ENCODE peak calls at places on chromosomes 1 and 21, in nine cellular contexts. One of them, this sample, is unnamed. For H3K4me1, the result is how much of the 10 kb centered on the place peaks cover.

GRCh38 chr1:183593356-183593755 is 3.1 kb upstream of the NCF2 start:
- DNase-seq in suprapubic skin: no peak
- DNase-seq in stomach: no peak
- DNase-seq in tibial nerve: no peak
- DNase-seq in A549: no peak
- DNase-seq in transverse colon: peak
- DNase-seq in thyroid gland: no peak
- DNase-seq in right lobe of liver: no peak
- DNase-seq in breast epithelium: no peak
- DNase-seq in this sample: peak

GRCh38 chr1:175208773-175209492 is 16.4 kb upstream of the KIAA0040 start:
- DNase-seq in suprapubic skin: no peak
- DNase-seq in stomach: no peak
- DNase-seq in tibial nerve: no peak
- DNase-seq in A549: no peak
- DNase-seq in transverse colon: no peak
- DNase-seq in thyroid gland: no peak
- DNase-seq in right lobe of liver: peak
- DNase-seq in breast epithelium: no peak
- DNase-seq in this sample: no peak

GRCh38 chr21:45313015-45313414 is 25.3 kb upstream of the POFUT2 start:
- DNase-seq in suprapubic skin: peak
- DNase-seq in stomach: no peak
- DNase-seq in tibial nerve: no peak
- DNase-seq in A549: no peak
- DNase-seq in transverse colon: no peak
- DNase-seq in thyroid gland: no peak
- DNase-seq in right lobe of liver: no peak
- DNase-seq in breast epithelium: no peak
- DNase-seq in this sample: peak

GRCh38 chr1:226821719-226822085 is 48.7 kb upstream of the PSEN2 start:
- DNase-seq in suprapubic skin: no peak
- DNase-seq in stomach: no peak
- DNase-seq in tibial nerve: peak
- DNase-seq in A549: no peak
- DNase-seq in transverse colon: no peak
- DNase-seq in thyroid gland: no peak
- DNase-seq in right lobe of liver: no peak
- DNase-seq in breast epithelium: no peak
- DNase-seq in this sample: no peak

GRCh38 chr1:155069551-155070391 is 6.2 kb downstream of the EFNA4 start:
- DNase-seq in suprapubic skin: no peak
- DNase-seq in stomach: no peak
- DNase-seq in tibial nerve: no peak
- DNase-seq in A549: no peak
- DNase-seq in transverse colon: no peak
- DNase-seq in thyroid gland: no peak
- DNase-seq in right lobe of liver: no peak
- DNase-seq in breast epithelium: no peak
- DNase-seq in this sample: no peak

GRCh38 chr1:64598100-64598571 is 128.2 kb downstream of the CACHD1 start:
- DNase-seq in suprapubic skin: no peak
- DNase-seq in stomach: no peak
- DNase-seq in tibial nerve: no peak
- DNase-seq in A549: peak
- DNase-seq in transverse colon: no peak
- DNase-seq in thyroid gland: peak
- DNase-seq in right lobe of liver: no peak
- DNase-seq in breast epithelium: no peak
- DNase-seq in this sample: no peak

GRCh38 chr21:32693581-32693980 is 34.2 kb downstream of the SYNJ1 start:
- DNase-seq in suprapubic skin: no peak
- DNase-seq in stomach: no peak
- DNase-seq in tibial nerve: no peak
- DNase-seq in A549: no peak
- DNase-seq in transverse colon: no peak
- DNase-seq in thyroid gland: no peak
- DNase-seq in right lobe of liver: no peak
- DNase-seq in breast epithelium: no peak
- DNase-seq in this sample: no peak

GRCh38 chr1:58812926-58813325 is 29.1 kb upstream of the JUN start:
- DNase-seq in suprapubic skin: no peak
- DNase-seq in stomach: no peak
- DNase-seq in tibial nerve: no peak
- DNase-seq in A549: no peak
- DNase-seq in transverse colon: no peak
- DNase-seq in thyroid gland: no peak
- DNase-seq in right lobe of liver: no peak
- DNase-seq in breast epithelium: no peak
- DNase-seq in this sample: no peak

GRCh38 chr1:180168786-180169640 is 14.3 kb downstream of the QSOX1 start:
- DNase-seq in suprapubic skin: peak
- DNase-seq in stomach: peak
- DNase-seq in tibial nerve: no peak
- DNase-seq in A549: peak
- DNase-seq in transverse colon: peak
- DNase-seq in thyroid gland: peak
- DNase-seq in right lobe of liver: peak
- DNase-seq in breast epithelium: peak
- DNase-seq in this sample: no peak

GRCh38 chr1:205936846-205937707 is 6.2 kb downstream of the SLC26A9 start:
- DNase-seq in suprapubic skin: no peak
- DNase-seq in stomach: no peak
- DNase-seq in tibial nerve: no peak
- DNase-seq in A549: peak
- DNase-seq in transverse colon: no peak
- DNase-seq in thyroid gland: no peak
- DNase-seq in right lobe of liver: no peak
- DNase-seq in breast epithelium: no peak
- DNase-seq in this sample: no peak

DNA sequence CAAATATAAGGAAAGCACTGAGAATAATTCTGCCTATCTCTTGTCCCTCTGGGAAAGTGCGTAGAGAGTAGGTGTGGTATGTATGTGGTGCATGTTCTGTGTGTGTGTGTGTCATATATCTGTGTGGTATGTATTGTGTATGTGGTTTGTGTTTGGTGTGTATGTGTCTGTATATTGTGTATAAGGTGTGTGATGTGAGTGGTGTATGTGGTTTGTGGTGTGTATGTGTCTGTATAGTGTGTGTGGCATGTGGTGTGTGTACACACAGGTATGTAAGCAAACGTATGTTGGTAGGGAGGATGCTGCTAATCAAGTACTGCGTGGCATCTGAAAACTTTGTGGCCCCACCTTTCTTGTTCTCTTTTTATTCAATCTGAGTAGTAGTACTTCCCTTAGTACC is 68.3 kb upstream of the LAX1 start:
- DNase-seq in suprapubic skin: no peak
- DNase-seq in stomach: no peak
- DNase-seq in tibial nerve: no peak
- DNase-seq in A549: no peak
- DNase-seq in transverse colon: no peak
- DNase-seq in thyroid gland: no peak
- DNase-seq in right lobe of liver: no peak
- DNase-seq in breast epithelium: no peak
- DNase-seq in this sample: no peak
- TF ChIP-seq POLR2A in suprapubic skin: no peak
- TF ChIP-seq POLR2A in stomach: no peak
- TF ChIP-seq POLR2A in tibial nerve: no peak
- TF ChIP-seq POLR2A in A549: no peak
- TF ChIP-seq POLR2A in transverse colon: no peak
- TF ChIP-seq POLR2A in thyroid gland: no peak
- TF ChIP-seq POLR2A in right lobe of liver: no peak
- TF ChIP-seq POLR2A in breast epithelium: no peak
- TF ChIP-seq POLR2A in this sample: no peak

GRCh38 chr1:221164029-221164428 is 284.8 kb downstream of the HLX start:
- DNase-seq in suprapubic skin: no peak
- DNase-seq in stomach: no peak
- DNase-seq in tibial nerve: no peak
- DNase-seq in A549: no peak
- DNase-seq in transverse colon: no peak
- DNase-seq in thyroid gland: no peak
- DNase-seq in right lobe of liver: no peak
- DNase-seq in breast epithelium: no peak
- DNase-seq in this sample: no peak
- H3K4me1 ChIP-seq in suprapubic skin: under half
- H3K4me1 ChIP-seq in stomach: under half
- H3K4me1 ChIP-seq in tibial nerve: under half
- H3K4me1 ChIP-seq in A549: under half
- H3K4me1 ChIP-seq in transverse colon: under half
- H3K4me1 ChIP-seq in thyroid gland: under half
- H3K4me1 ChIP-seq in right lobe of liver: under half
- H3K4me1 ChIP-seq in breast epithelium: under half
- H3K4me1 ChIP-seq in this sample: under half

DNA sequence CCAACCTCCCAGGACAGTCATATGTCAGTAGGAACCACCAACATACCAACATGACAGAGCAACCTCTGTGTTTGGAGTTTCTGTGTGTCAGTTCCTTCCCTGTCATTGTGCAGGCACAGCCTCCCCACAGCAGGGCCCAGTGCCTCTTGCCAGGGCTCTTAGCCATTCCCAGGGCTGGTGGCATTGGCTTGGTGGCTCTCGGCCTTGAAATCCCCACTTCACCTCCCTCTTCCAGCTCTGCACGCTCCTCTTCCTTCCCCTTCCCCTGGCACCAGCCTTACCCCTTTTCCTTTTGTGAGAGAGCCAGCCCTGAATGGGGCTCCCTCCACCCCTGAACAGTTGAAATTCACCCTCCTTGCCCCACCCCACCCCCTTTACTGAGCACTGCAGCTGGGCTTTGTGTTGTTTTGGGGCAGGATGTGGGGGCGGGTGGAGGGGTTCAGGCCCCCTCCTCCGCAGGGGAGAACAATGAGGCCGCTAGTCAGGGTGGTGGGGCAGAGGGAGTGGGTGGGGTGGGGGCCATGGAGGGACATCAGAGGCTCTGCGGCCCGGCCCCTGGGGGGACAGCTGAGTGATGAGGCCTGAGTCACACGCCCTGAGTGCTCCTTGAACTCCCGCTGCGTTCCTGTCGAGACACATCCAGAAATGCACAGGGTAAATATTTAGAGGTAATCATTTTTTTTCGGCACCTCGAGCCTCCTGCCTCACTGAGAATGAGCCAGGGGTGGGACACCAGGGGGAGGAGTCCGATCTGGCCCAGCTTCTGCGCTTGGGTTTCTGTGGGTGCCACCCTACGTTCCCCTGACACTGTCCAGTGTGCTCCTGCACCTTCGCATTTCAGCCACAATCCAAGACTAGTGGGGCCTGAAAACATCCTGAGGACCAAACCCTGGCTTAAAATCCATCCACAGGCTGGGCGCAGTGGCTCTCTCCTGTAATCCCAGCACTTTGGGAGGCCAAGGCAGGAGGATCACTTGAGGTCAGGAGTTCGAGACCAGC is 28.6 kb downstream of the LGR6 start:
- DNase-seq in suprapubic skin: no peak
- DNase-seq in stomach: no peak
- DNase-seq in tibial nerve: no peak
- DNase-seq in A549: no peak
- DNase-seq in transverse colon: no peak
- DNase-seq in thyroid gland: no peak
- DNase-seq in right lobe of liver: no peak
- DNase-seq in breast epithelium: no peak
- DNase-seq in this sample: no peak
- H3K4me3 ChIP-seq in suprapubic skin: no peak
- H3K4me3 ChIP-seq in stomach: no peak
- H3K4me3 ChIP-seq in tibial nerve: no peak
- H3K4me3 ChIP-seq in A549: no peak
- H3K4me3 ChIP-seq in transverse colon: no peak
- H3K4me3 ChIP-seq in thyroid gland: no peak
- H3K4me3 ChIP-seq in right lobe of liver: no peak
- H3K4me3 ChIP-seq in breast epithelium: no peak
- H3K4me3 ChIP-seq in this sample: no peak

DNA sequence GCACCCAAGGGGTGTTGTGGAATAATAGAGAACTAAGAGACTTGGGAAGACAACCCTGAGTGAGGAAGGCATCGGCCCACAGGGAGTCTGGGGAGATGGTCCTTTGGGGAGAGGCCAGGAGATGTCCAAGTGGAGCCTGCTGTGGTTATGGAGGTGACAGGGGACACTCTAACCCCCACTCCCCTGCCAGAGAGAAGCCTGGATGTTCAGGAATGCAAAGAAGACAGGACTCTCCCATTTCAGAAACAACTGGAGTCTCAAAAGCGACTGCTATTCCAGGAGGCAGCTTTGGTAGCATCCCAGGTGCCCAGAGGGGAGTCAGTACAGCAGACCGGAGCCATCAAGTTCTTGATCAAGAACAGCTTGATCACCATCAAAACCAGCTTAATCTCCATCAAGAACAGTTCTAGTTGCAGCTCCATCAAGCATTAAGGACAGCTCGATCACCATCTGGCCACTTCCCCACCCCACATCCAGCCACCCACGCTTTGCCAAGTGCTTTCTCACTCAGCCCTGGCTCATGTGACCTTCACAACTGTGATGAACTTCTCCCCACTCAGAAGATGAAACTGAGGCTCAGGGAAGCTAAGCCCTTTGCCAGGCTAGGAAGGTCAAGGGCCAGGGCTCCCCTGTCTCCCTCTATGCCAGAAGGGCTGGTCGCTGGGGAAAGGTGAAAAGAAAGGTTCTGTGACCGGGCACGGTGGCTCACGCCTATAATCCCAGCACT is 743 bp downstream of the CD52 start:
- DNase-seq in suprapubic skin: no peak
- DNase-seq in stomach: no peak
- DNase-seq in tibial nerve: no peak
- DNase-seq in A549: no peak
- DNase-seq in transverse colon: peak
- DNase-seq in thyroid gland: no peak
- DNase-seq in right lobe of liver: no peak
- DNase-seq in breast epithelium: no peak
- DNase-seq in this sample: no peak
- TF ChIP-seq POLR2A in suprapubic skin: no peak
- TF ChIP-seq POLR2A in stomach: no peak
- TF ChIP-seq POLR2A in tibial nerve: no peak
- TF ChIP-seq POLR2A in A549: no peak
- TF ChIP-seq POLR2A in transverse colon: no peak
- TF ChIP-seq POLR2A in thyroid gland: no peak
- TF ChIP-seq POLR2A in right lobe of liver: no peak
- TF ChIP-seq POLR2A in breast epithelium: no peak
- TF ChIP-seq POLR2A in this sample: no peak

GRCh38 chr1:167663002-167663772 is 33.2 kb downstream of the RCSD1 start:
- DNase-seq in suprapubic skin: no peak
- DNase-seq in stomach: no peak
- DNase-seq in tibial nerve: no peak
- DNase-seq in A549: peak
- DNase-seq in transverse colon: no peak
- DNase-seq in thyroid gland: no peak
- DNase-seq in right lobe of liver: no peak
- DNase-seq in breast epithelium: peak
- DNase-seq in this sample: peak
- H3K4me1 ChIP-seq in suprapubic skin: under half
- H3K4me1 ChIP-seq in stomach: half or more
- H3K4me1 ChIP-seq in tibial nerve: under half
- H3K4me1 ChIP-seq in A549: under half
- H3K4me1 ChIP-seq in transverse colon: half or more
- H3K4me1 ChIP-seq in thyroid gland: under half
- H3K4me1 ChIP-seq in right lobe of liver: under half
- H3K4me1 ChIP-seq in breast epithelium: under half
- H3K4me1 ChIP-seq in this sample: under half